ENCODE peak calls at places on chromosomes 7 and 10, in six cellular contexts. A, Y, P, M, S and K are unnamed samples.

GRCh38 chr10:103855424-103855823 is at the start of gene SH3PXD2A:
- DNase-seq in A (peak), Y (peak), P (peak), M (no peak), S (no peak), K (no peak)

GRCh38 chr10:11782793-11783557 is 40.2 kb upstream of the PROSER2 start:
- DNase-seq in A (peak), Y (no peak), P (no peak), M (no peak), S (peak), K (no peak)

GRCh38 chr10:14510346-14510745 is 179.6 kb upstream of the FRMD4A start:
- DNase-seq in A (no peak), Y (no peak), P (no peak), M (no peak), S (no peak), K (no peak)

GRCh38 chr7:44884553-44885393 is 557 bp downstream of the PURB start:
- DNase-seq in A (peak), Y (peak), P (peak), M (peak), S (peak), K (peak)

GRCh38 chr7:1466524-1467271 is 7.4 kb upstream of the MICALL2 start:
- DNase-seq in A (peak), Y (no peak), P (peak), M (no peak), S (peak), K (peak)

GRCh38 chr10:77160679-77161078 is 476.9 kb downstream of the KCNMA1 start:
- DNase-seq in A (peak), Y (no peak), P (no peak), M (no peak), S (peak), K (no peak)

GRCh38 chr10:131753336-131753735 is 147.5 kb upstream of the PPP2R2D start:
- DNase-seq in A (no peak), Y (no peak), P (peak), M (no peak), S (no peak), K (no peak)

GRCh38 chr10:74586088-74586585 is 240.3 kb upstream of the KAT6B start:
- DNase-seq in A (peak), Y (peak), P (no peak), M (peak), S (peak), K (peak)

GRCh38 chr10:82982110-82982608 is 1107.2 kb downstream of the NRG3 start:
- DNase-seq in A (peak), Y (no peak), P (no peak), M (no peak), S (peak), K (no peak)

GRCh38 chr10:110357252-110357780 is 52.6 kb upstream of the SMNDC1 start:
- DNase-seq in A (peak), Y (peak), P (no peak), M (peak), S (peak), K (peak)

GRCh38 chr7:134789967-134790685 is 10.7 kb downstream of the CALD1 start:
- DNase-seq in A (no peak), Y (no peak), P (no peak), M (no peak), S (peak), K (peak)

GRCh38 chr10:94129393-94130130 is 135.8 kb downstream of the PLCE1 start:
- DNase-seq in A (peak), Y (no peak), P (no peak), M (no peak), S (peak), K (no peak)

GRCh38 chr7:5143935-5144903 is 45.8 kb upstream of the WIPI2 start:
- DNase-seq in A (no peak), Y (peak), P (peak), M (peak), S (peak), K (no peak)

GRCh38 chr7:151141281-151141854 is 26.1 kb downstream of the GBX1 start:
- DNase-seq in A (no peak), Y (no peak), P (peak), M (peak), S (no peak), K (no peak)

GRCh38 chr7:90507692-90508091 is 38.3 kb downstream of the PTTG1IP2 start:
- DNase-seq in A (no peak), Y (no peak), P (no peak), M (no peak), S (no peak), K (no peak)

DNA sequence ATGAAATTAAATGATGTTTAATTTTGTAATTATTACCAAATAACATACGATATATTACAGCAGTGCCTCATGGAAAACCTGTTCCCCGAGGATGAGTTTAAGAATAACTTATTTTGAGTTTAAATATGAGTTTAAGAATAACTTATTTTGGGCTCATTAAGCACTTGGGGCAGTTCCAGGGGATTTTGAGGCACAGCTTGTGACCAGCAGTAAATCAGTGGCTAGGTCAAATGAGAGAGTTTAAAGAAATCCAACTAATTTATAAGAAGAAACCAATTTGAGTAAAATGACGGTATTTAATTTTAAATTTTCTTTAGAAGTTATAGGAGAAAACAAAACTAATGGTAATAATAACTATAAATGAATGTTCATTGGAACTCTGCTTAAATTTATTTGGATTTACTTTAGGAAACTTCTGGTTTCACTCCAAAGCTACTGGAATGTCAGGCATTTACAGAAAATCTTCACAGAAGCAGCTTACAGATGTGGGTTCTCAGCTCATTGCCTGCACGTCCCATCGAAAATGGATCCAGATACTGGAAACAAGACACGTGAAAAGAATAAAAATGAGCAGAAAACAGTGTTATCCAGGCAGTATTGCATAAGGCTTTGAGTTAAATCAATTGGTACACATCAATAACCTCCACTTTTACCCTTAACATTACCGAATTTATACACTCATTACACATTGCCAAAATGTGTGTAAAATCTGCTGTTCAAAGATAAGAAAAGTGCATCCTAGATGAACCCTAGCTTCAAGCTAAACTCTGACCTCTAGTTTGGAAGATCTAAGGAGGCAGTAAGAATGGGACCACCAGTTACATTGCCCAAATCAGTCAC is 784.6 kb upstream of the IGFBP3 start:
- DNase-seq in A (no peak), Y (no peak), P (no peak), M (no peak), S (peak), K (no peak)
- H3K4me3 ChIP-seq in A (no peak), Y (no peak), P (no peak), M (no peak), S (no peak), K (no peak)

DNA sequence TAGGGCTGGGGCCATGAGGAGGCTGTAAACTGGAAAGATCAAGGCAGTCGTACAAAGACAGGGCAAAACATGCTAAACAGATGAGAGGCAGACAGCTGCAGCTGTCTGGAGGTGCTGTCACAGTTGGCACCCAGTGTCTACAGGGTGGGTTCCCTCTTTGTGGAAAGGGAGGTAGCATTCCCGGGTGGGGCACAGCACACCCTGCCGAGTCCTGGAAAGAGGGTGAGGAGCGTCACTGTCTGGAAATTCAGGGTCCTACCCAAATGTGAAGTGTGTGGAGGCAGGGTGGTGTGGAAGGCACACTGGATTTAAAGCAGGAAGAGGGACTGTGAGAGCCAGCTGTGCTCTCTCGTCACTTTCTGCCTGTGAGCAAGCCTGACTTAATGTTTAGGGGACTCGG is 356.1 kb downstream of the SDK1 start:
- DNase-seq in A (no peak), Y (no peak), P (no peak), M (no peak), S (no peak), K (no peak)
- H3K27ac ChIP-seq in A (no peak), Y (no peak), P (no peak), M (no peak), S (no peak), K (no peak)

GRCh38 chr10:117542706-117543244 is at the start of gene EMX2:
- DNase-seq in A (no peak), Y (no peak), P (no peak), M (no peak), S (no peak), K (no peak)

GRCh38 chr10:117541909-117542705 is 439 bp upstream of the EMX2 start:
- DNase-seq in A (no peak), Y (no peak), P (no peak), M (no peak), S (peak), K (peak)

GRCh38 chr10:117543999-117544728 is 1.6 kb downstream of the EMX2 start:
- DNase-seq in A (no peak), Y (no peak), P (no peak), M (no peak), S (no peak), K (peak)

GRCh38 chr10:117544729-117545140 is 2.2 kb downstream of the EMX2 start:
- DNase-seq in A (no peak), Y (no peak), P (no peak), M (no peak), S (no peak), K (no peak)

GRCh38 chr10:117543245-117543998 is 876 bp downstream of the EMX2 start:
- DNase-seq in A (no peak), Y (no peak), P (no peak), M (no peak), S (no peak), K (peak)
- H3K4me3 ChIP-seq in A (no peak), Y (peak), P (no peak), M (no peak), S (no peak), K (peak)

DNA sequence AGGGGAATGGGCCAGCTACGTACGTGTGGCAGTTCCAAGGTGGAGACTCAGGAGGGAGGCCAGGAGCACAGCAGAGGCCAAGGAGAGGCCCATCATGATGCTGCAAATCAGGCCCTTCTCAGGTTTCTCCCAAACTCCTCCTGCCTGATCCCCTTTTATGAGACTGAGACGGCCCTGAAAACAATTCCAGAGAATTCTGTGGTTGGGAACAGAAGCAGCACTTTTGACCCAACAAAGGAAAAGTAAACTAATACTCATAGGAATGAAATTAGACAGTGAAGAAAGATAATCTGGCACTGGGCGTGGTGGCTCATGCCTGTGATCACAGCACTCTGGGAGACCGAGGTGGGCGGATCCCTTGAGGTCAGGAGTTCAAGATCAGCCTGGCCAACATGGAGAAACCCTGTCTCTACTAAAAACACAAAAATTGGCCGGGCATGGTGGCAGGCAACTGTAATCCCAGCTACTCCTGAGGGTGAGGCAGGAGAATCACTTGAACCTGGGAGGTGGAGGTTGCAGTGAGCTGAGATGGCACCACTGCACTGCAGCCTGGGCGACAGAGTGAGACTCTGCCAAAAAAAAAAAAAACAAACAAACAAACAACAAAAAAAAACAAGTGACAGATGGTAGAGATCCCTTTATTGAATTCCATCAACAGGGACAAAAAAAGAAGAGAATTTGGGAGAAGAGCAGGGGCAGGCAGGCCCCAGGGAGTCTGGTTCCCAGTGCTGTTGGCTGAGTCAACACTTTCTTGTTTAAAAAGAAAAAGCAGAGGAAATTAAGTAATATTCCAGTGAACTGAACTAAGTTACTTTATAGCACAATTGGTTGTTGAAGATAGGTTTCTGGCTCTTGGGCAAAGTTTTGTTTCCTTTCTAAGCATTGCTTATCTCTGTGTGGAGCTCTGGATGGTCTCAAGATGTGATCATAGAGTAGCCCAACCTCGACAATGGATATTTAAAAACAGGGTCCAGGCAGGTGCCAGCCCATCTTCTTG is at the start of gene CCL26:
- DNase-seq in A (peak), Y (no peak), P (no peak), M (no peak), S (peak), K (peak)
- H3K27ac ChIP-seq in A (peak), Y (no peak), P (no peak), M (no peak), S (no peak), K (peak)